ENCODE peak calls at places on chromosomes 7 and 10, in five cellular contexts. E is stomach, L is brain microvascular endothelial cell, Q is breast epithelium, C is ovary. M is an unnamed sample. For H3K27me3, the result is how much of the 10 kb centered on the place peaks cover.

GRCh38 chr10:21257919-21258318 is 267.6 kb downstream of the SKIDA1 start:
- DNase-seq in E (no peak), L (peak), Q (no peak), C (no peak), M (no peak)

GRCh38 chr10:93437946-93438795 is 44.0 kb downstream of the MYOF start:
- DNase-seq in E (no peak), L (peak), Q (no peak), C (peak), M (peak)

GRCh38 chr10:66805610-66806009 is 120.2 kb upstream of the LRRTM3 start:
- DNase-seq in E (no peak), L (no peak), Q (no peak), C (no peak), M (no peak)

GRCh38 chr7:146175716-146176115 is 59.1 kb downstream of the CNTNAP2 start:
- DNase-seq in E (no peak), L (peak), Q (no peak), C (no peak), M (no peak)

GRCh38 chr10:69409968-69410367 is 6.8 kb downstream of the TACR2 start:
- DNase-seq in E (no peak), L (no peak), Q (no peak), C (no peak), M (no peak)

GRCh38 chr7:8386926-8387550 is 46.4 kb upstream of the NXPH1 start:
- DNase-seq in E (no peak), L (no peak), Q (no peak), C (no peak), M (no peak)

GRCh38 chr7:351681-352480 is 61.9 kb downstream of the FOXL3 start:
- DNase-seq in E (no peak), L (no peak), Q (no peak), C (no peak), M (no peak)

GRCh38 chr10:31702954-31703353 is 225.7 kb downstream of the ARHGAP12 start:
- DNase-seq in E (no peak), L (no peak), Q (no peak), C (no peak), M (no peak)

GRCh38 chr7:154646126-154647013 is 356.6 kb downstream of the PAXIP1 start:
- DNase-seq in E (no peak), L (no peak), Q (no peak), C (no peak), M (no peak)

GRCh38 chr7:69631131-69631530 is 32.9 kb downstream of the AUTS2 start:
- DNase-seq in E (no peak), L (no peak), Q (no peak), C (no peak), M (no peak)

GRCh38 chr10:91879514-91880170 is 29.6 kb downstream of the FGFBP3 start:
- DNase-seq in E (no peak), L (no peak), Q (no peak), C (no peak), M (no peak)

GRCh38 chr7:28168393-28169158 is 12.0 kb downstream of the JAZF1 start:
- DNase-seq in E (no peak), L (no peak), Q (no peak), C (no peak), M (no peak)

GRCh38 chr10:121526801-121527221 is 71.4 kb downstream of the FGFR2 start:
- DNase-seq in E (no peak), L (no peak), Q (no peak), C (no peak), M (no peak)

GRCh38 chr10:112815238-112816032 is 134.6 kb upstream of the TCF7L2 start:
- DNase-seq in E (no peak), L (peak), Q (no peak), C (no peak), M (no peak)

GRCh38 chr10:131431978-131432690 is 120.6 kb upstream of the TCERG1L start:
- DNase-seq in E (no peak), L (no peak), Q (no peak), C (no peak), M (no peak)

GRCh38 chr10:8438603-8439002 is 384.1 kb downstream of the GATA3 start:
- DNase-seq in E (no peak), L (no peak), Q (no peak), C (no peak), M (no peak)

GRCh38 chr10:102452672-102453340 is 1.5 kb upstream of the C10orf95 start:
- DNase-seq in E (no peak), L (peak), Q (no peak), C (no peak), M (peak)

GRCh38 chr10:786666-787512 is 97.4 kb upstream of the DIP2C start:
- DNase-seq in E (peak), L (no peak), Q (peak), C (peak), M (no peak)

GRCh38 chr10:89047397-89047796 is 56.8 kb downstream of the FAS start:
- DNase-seq in E (no peak), L (no peak), Q (no peak), C (no peak), M (no peak)

GRCh38 chr10:70145666-70146488 is 623 bp downstream of the TYSND1 start:
- DNase-seq in E (peak), L (peak), Q (peak), C (peak), M (no peak)

GRCh38 chr7:104900525-104900924 is 113.5 kb upstream of the KMT2E start:
- DNase-seq in E (no peak), L (no peak), Q (no peak), C (no peak), M (no peak)

GRCh38 chr10:79981673-79982485 is 33.0 kb upstream of the SFTPD start:
- DNase-seq in E (peak), L (no peak), Q (no peak), C (peak), M (no peak)

GRCh38 chr10:82609845-82610244 is 734.9 kb downstream of the NRG3 start:
- DNase-seq in E (no peak), L (no peak), Q (no peak), C (no peak), M (no peak)

GRCh38 chr10:116268976-116269375 is 4.0 kb downstream of the GFRA1 start:
- DNase-seq in E (no peak), L (no peak), Q (no peak), C (no peak), M (no peak)

GRCh38 chr10:116271593-116272496 is 1.2 kb downstream of the GFRA1 start:
- DNase-seq in E (no peak), L (no peak), Q (peak), C (peak), M (no peak)

GRCh38 chr10:116272497-116273221 is at the start of gene GFRA1:
- DNase-seq in E (no peak), L (no peak), Q (peak), C (peak), M (no peak)

GRCh38 chr10:116270691-116271592 is 2.1 kb downstream of the GFRA1 start:
- DNase-seq in E (no peak), L (no peak), Q (peak), C (peak), M (no peak)

GRCh38 chr10:116269612-116270011 is 3.4 kb downstream of the GFRA1 start:
- DNase-seq in E (no peak), L (no peak), Q (no peak), C (peak), M (no peak)
- H3K27me3 ChIP-seq in E (under half), L (under half), Q (under half), C (under half), M (under half)

DNA sequence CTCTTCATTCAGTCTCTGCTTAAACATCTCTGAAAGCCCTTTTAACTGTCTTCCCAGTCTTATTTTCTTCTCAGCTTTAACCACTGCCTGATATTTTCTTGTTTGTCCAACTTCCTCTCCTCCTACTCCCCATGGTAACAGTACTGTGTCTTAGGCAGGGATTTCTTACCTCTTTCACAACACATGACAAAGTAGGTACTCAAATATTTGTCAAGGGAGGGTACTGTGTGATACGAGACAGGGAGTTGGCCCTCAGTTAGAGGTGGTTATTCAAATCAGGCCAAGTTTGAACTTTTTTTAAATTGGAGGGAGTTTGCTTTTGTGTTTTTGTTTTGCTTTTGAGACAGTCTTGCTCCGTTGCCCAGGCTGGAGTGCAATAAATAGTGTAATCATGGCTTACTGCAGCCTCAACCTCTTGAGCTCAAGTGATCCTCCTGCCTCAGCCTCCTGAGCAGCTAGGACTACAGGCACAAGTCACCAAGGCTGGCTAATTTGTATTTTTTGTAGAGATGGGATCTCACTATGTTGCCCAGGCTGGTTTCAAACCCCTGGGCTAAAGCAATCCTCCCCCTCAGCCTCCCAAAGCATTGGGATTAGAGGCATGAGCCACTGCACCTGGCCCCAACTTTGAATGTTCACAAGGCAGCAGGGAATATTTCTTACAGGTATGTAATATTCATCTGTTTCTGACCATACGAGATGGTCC is 2.5 kb upstream of the KPNA7 start:
- DNase-seq in E (peak), L (no peak), Q (no peak), C (no peak), M (no peak)
- H3K27ac ChIP-seq in E (peak), L (no peak), Q (peak), C (no peak), M (no peak)

DNA sequence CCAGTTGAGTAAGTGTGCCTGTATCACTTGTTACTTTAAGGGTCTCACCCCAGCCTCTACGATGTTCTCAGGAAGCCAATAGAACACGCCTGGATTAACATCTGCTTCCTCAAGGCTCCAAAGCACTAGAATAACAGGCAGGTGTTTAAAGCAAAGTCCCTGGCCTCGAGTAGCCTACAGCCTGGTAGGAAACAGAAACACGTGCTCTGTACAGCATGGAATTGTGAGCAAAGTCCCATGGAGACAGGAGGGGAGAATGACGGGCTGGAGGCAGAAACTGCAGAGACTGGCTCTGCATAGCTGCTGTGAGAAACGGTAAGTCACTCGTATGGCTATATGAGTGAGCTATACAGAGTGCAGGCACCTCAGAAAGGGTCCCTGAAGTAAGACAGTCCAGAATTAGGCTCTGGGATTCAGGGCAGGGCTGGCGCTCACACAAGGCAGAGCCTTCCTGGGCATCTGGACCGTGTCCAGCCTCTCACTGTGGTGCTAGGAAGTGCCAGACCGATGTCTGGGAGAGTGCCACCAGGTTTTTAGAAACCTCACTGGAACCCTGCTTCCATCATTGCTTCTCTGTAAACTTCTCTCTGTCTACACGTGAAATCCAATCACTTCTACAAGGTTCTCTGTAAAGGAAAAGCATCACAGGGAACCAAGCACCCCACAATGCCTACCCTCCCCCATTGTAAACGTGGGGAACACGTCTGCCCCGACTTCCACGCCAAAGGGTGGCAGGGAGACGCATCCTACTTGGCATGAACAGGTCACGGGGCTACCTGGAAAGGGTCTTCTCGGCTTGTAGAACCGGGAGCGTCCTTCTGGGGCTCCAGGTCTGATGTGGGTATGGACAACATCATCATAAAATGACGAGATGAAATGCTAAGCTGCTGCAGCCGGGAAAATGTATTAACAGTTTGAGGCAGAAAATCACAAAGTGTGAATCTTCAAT is 38.7 kb upstream of the SHH start:
- DNase-seq in E (peak), L (no peak), Q (no peak), C (no peak), M (no peak)
- H3K27me3 ChIP-seq in E (under half), L (under half), Q (under half), C (under half), M (under half)

DNA sequence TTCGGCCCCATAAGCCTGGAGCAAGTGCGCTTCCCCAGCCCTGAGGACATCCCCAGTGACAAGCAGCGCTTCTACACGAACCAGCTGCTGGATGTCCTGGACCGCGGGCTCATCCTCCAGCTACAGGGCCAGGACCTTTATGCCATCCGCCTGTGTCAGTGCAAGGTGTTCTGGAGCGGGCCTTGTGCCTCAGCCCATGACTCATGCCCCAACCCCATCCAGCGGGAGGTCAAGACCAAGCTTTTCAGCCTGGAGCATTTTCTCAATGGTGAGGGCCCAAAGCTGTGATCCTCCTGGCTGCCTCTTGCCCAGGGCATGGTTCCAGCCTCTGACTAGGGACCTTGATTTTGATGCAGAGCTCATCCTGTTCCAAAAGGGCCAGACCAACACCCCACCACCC is 10.1 kb downstream of the IRF5 start:
- DNase-seq in E (no peak), L (no peak), Q (no peak), C (no peak), M (no peak)
- H3K27ac ChIP-seq in E (no peak), L (no peak), Q (no peak), C (no peak), M (no peak)

GRCh38 chr7:151248191-151249033 is at the start of gene SMARCD3:
- DNase-seq in E (peak), L (peak), Q (no peak), C (peak), M (peak)

GRCh38 chr7:151249034-151249731 is 689 bp upstream of the SMARCD3 start:
- DNase-seq in E (peak), L (peak), Q (no peak), C (peak), M (no peak)

GRCh38 chr7:151250181-151251095 is 1.9 kb upstream of the SMARCD3 start:
- DNase-seq in E (no peak), L (no peak), Q (no peak), C (no peak), M (no peak)

GRCh38 chr7:151251328-151251925 is 2.9 kb upstream of the SMARCD3 start:
- DNase-seq in E (peak), L (peak), Q (no peak), C (peak), M (peak)

GRCh38 chr7:151249732-151250072 is 1.2 kb upstream of the SMARCD3 start:
- DNase-seq in E (peak), L (peak), Q (no peak), C (peak), M (no peak)
- H3K27me3 ChIP-seq in E (under half), L (under half), Q (under half), C (under half), M (under half)

M was measured in ascending aorta.